ENCODE peak calls at places on chromosome 17, in ten cellular contexts. Y, Q, I, O, J, K, B, F, U and M are unnamed samples. For H3K9me3, the result is how much of the 10 kb centered on the place peaks cover.

GRCh38 chr17:18257747-18258355 is 687 bp downstream of the FLII start:
- DNase-seq in Y (peak), Q (peak), I (peak), O (peak), J (peak), K (peak), B (peak), F (peak), U (peak), M (no peak)

GRCh38 chr17:38619937-38620550 is 14.3 kb upstream of the SRCIN1 start:
- DNase-seq in Y (peak), Q (peak), I (no peak), O (no peak), J (no peak), K (no peak), B (peak), F (no peak), U (peak), M (no peak)

GRCh38 chr17:29451338-29451737 is 61.2 kb downstream of the TAOK1 start:
- DNase-seq in Y (no peak), Q (no peak), I (no peak), O (no peak), J (no peak), K (no peak), B (no peak), F (no peak), U (no peak), M (no peak)

GRCh38 chr17:83181991-83182619 is 102.7 kb downstream of the METRNL start:
- DNase-seq in Y (peak), Q (peak), I (no peak), O (peak), J (no peak), K (no peak), B (no peak), F (no peak), U (peak), M (no peak)

GRCh38 chr17:40935624-40936023 is 1.8 kb downstream of the KRT23 start:
- DNase-seq in Y (no peak), Q (no peak), I (no peak), O (no peak), J (no peak), K (no peak), B (no peak), F (no peak), U (no peak), M (no peak)

GRCh38 chr17:82358467-82359350 is at the start of gene TEX19:
- DNase-seq in Y (no peak), Q (no peak), I (no peak), O (peak), J (no peak), K (no peak), B (peak), F (no peak), U (no peak), M (no peak)

GRCh38 chr17:72691601-72692000 is 400.9 kb downstream of the SLC39A11 start:
- DNase-seq in Y (no peak), Q (no peak), I (no peak), O (no peak), J (no peak), K (no peak), B (no peak), F (no peak), U (no peak), M (peak)

GRCh38 chr17:50506298-50506697 is 1.9 kb upstream of the MYCBPAP start:
- DNase-seq in Y (no peak), Q (no peak), I (no peak), O (no peak), J (no peak), K (no peak), B (no peak), F (no peak), U (peak), M (no peak)

GRCh38 chr17:57247913-57248312 is 8.4 kb upstream of the MSI2 start:
- DNase-seq in Y (no peak), Q (no peak), I (no peak), O (no peak), J (no peak), K (no peak), B (no peak), F (no peak), U (no peak), M (no peak)

GRCh38 chr17:50281739-50282401 is 7.6 kb downstream of the TMEM92 start:
- DNase-seq in Y (no peak), Q (no peak), I (no peak), O (no peak), J (no peak), K (no peak), B (no peak), F (no peak), U (no peak), M (no peak)

DNA sequence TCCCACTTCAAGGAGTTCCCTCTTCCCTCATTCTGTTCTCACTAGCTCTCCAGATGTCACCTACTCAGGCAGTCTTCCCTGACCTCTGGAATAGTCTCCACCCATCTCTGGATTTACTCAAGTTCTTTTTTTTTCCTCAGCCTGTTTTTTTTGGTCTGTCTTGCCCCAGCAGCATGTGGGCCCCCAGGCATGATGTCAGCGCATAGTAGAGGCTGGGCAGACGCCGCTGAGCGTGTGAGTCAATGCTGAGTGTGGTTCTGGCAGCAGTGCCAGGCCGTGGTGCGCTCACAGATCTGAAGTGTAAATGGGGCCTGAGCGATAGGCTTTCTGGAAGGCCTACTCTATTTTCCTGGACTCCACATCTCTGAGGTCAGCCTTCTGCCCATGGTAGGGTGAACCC is 2.7 kb upstream of the KCNJ18 start:
- DNase-seq in Y (peak), Q (peak), I (no peak), O (no peak), J (no peak), K (no peak), B (no peak), F (peak), U (peak), M (peak)
- H3K9me3 ChIP-seq in Y (under half), Q (under half), I (under half), O (under half), J (under half), K (under half), B (half or more), F (under half), U (under half), M (half or more)

GRCh38 chr17:34527121-34527907 is 52.1 kb upstream of the TMEM132E start:
- DNase-seq in Y (no peak), Q (no peak), I (no peak), O (no peak), J (no peak), K (peak), B (no peak), F (no peak), U (no peak), M (no peak)

GRCh38 chr17:34533811-34534527 is 45.4 kb upstream of the TMEM132E start:
- DNase-seq in Y (no peak), Q (no peak), I (no peak), O (no peak), J (no peak), K (no peak), B (no peak), F (no peak), U (no peak), M (no peak)

DNA sequence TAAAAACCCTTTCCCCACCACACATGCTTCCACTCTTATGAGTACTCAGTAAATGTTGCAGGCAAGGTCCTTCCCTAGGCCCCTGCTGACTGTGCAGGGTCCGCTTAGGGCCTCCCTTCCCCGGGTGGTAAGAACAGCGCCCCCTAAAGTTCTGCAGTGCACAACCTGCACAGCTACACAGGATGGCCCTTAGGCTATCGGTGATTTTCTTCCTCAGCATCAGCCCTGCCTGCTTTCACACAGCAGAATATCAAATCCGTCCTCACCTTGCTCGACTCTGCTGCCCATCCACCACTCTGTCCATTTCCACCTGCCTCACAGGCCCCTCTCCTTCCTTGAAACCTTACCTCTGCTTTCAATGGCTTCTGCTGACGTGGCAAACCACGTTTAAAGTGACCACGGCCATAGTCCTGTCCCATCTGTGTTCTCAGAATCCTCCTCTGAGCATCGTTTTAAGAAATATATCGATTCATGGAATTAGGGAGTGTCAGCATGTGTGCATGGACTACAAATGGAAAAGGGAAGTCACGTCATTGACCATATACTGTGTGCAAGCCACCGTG is 51.4 kb upstream of the TMEM132E start:
- DNase-seq in Y (no peak), Q (no peak), I (no peak), O (peak), J (no peak), K (peak), B (peak), F (no peak), U (no peak), M (no peak)
- TF ChIP-seq CTCF in Y (no peak), Q (no peak), I (no peak), O (peak), J (no peak), K (peak), B (peak), F (no peak), U (no peak), M (no peak)

DNA sequence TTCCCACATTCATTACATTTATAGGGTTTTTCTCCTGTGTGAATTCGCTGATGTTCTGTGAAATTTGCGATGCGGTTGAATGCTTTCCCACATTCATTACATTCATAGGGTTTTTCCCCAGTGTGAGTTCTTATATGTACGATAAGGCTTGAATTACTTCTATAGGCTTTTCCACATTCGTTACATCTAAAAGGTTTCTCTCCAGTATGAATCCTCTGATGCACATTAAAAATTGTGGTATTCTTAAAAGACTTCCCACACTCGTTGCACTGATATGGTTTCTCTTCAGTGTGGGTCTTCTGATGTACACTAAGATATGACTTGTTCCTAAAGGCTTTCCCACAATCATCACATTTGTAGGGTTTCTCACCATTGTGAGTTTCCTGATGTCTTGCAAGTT is 30.4 kb downstream of the ZNF624 start:
- DNase-seq in Y (no peak), Q (no peak), I (no peak), O (no peak), J (no peak), K (no peak), B (no peak), F (no peak), U (no peak), M (no peak)
- H3K9me3 ChIP-seq in Y (under half), Q (half or more), I (under half), O (under half), J (half or more), K (under half), B (under half), F (under half), U (under half), M (under half)

DNA sequence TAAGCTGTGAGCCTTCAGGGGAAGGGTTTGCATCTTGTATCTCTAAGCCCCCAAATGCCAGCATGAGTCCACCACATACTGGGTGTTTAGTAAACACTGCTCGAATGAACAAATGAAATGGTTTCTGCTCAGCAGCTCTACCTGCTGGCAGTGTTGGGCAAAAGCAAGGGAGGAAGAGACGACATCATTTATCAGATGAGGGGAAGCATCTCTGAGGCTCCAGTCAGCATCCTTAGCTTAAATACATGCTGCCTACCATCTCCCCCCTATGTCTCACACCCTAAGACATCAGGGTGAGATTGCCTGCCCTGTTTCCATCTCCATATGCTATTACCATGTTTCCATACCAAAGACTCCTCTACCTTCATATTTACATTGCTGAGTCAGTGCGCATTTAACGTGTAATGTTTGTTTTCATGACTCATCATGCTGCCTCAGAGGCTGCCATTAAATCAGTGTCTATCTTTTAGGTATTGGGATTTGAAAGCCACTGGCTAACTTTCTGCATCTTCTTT is 379.8 kb downstream of the UTP18 start:
- DNase-seq in Y (no peak), Q (no peak), I (no peak), O (peak), J (no peak), K (peak), B (peak), F (no peak), U (no peak), M (no peak)
- TF ChIP-seq CTCF in Y (no peak), Q (no peak), I (no peak), O (peak), J (no peak), K (peak), B (peak), F (no peak), U (no peak), M (no peak)

GRCh38 chr17:80233202-80233601 is 13.0 kb downstream of the SLC26A11 start:
- DNase-seq in Y (no peak), Q (no peak), I (no peak), O (no peak), J (no peak), K (no peak), B (no peak), F (no peak), U (no peak), M (no peak)
- H3K9me3 ChIP-seq in Y (under half), Q (under half), I (under half), O (under half), J (under half), K (under half), B (under half), F (under half), U (under half), M (under half)